ENCODE peak calls at places on chromosomes 5 and 9, in six cellular contexts. D is GM12891, N is GM12878, K is HepG2, X is K562, O is H1. G is an unnamed sample.

GRCh38 chr5:135457424-135458071 is 5.4 kb upstream of the TIFAB start:
- DNase-seq in D (peak), N (no peak), K (peak), X (peak), O (peak), G (peak)

GRCh38 chr5:149838881-149839739 is 105.5 kb downstream of the PDE6A start:
- DNase-seq in D (no peak), N (no peak), K (no peak), X (no peak), O (no peak), G (no peak)

GRCh38 chr5:111935022-111935421 is 178.0 kb upstream of the NREP start:
- DNase-seq in D (no peak), N (no peak), K (no peak), X (no peak), O (no peak), G (no peak)

GRCh38 chr5:31232273-31232888 is 38.9 kb downstream of the CDH6 start:
- DNase-seq in D (peak), N (no peak), K (peak), X (peak), O (peak), G (no peak)

GRCh38 chr9:116189683-116190082 is 36.1 kb downstream of the PAPPA start:
- DNase-seq in D (no peak), N (no peak), K (no peak), X (no peak), O (no peak), G (no peak)

GRCh38 chr5:640461-641330 is 28.6 kb downstream of the CEP72 start:
- DNase-seq in D (no peak), N (no peak), K (no peak), X (no peak), O (no peak), G (no peak)

GRCh38 chr5:174087783-174088182 is 42.3 kb downstream of the NSG2 start:
- DNase-seq in D (no peak), N (no peak), K (no peak), X (no peak), O (no peak), G (no peak)

GRCh38 chr9:130713286-130713975 is 19.9 kb downstream of the EXOSC2 start:
- DNase-seq in D (peak), N (no peak), K (no peak), X (no peak), O (no peak), G (no peak)

GRCh38 chr9:87063883-87064282 is 116.6 kb upstream of the GAS1 start:
- DNase-seq in D (no peak), N (no peak), K (no peak), X (no peak), O (no peak), G (no peak)

GRCh38 chr9:101628173-101628572 is 33.4 kb upstream of the PPP3R2 start:
- DNase-seq in D (no peak), N (no peak), K (no peak), X (no peak), O (no peak), G (no peak)

GRCh38 chr5:151214614-151215545 is 9.0 kb downstream of the CCDC69 start:
- DNase-seq in D (peak), N (peak), K (peak), X (no peak), O (no peak), G (peak)

GRCh38 chr5:151215546-151215880 is 8.4 kb downstream of the CCDC69 start:
- DNase-seq in D (no peak), N (no peak), K (no peak), X (no peak), O (no peak), G (no peak)

GRCh38 chr5:151212361-151212899 is 11.5 kb downstream of the CCDC69 start:
- DNase-seq in D (no peak), N (peak), K (no peak), X (no peak), O (no peak), G (no peak)

GRCh38 chr5:151216781-151217180 is 7.1 kb downstream of the CCDC69 start:
- DNase-seq in D (no peak), N (no peak), K (no peak), X (no peak), O (no peak), G (no peak)

GRCh38 chr5:151213803-151214613 is 9.9 kb downstream of the CCDC69 start:
- DNase-seq in D (peak), N (peak), K (peak), X (peak), O (no peak), G (peak)
- TF ChIP-seq POLR2A in D (peak), N (peak), K (no peak), X (peak), O (no peak), G (peak)

GRCh38 chr5:115456056-115456455 is 88.5 kb downstream of the FEM1C start:
- DNase-seq in D (no peak), N (no peak), K (no peak), X (no peak), O (no peak), G (no peak)
- TF ChIP-seq TAF1 in D (no peak), N (no peak), K (no peak), X (no peak), O (no peak), G (no peak)

GRCh38 chr5:145834917-145835838 is at the start of gene PRELID2:
- DNase-seq in D (peak), N (peak), K (peak), X (peak), O (peak), G (peak)
- TF ChIP-seq POLR2A in D (no peak), N (peak), K (peak), X (peak), O (no peak), G (no peak)

GRCh38 chr9:132769895-132770774 is 99.9 kb downstream of the GTF3C4 start:
- DNase-seq in D (peak), N (peak), K (peak), X (no peak), O (peak), G (peak)
- TF ChIP-seq TAF1 in D (peak), N (peak), K (peak), X (no peak), O (peak), G (peak)

DNA sequence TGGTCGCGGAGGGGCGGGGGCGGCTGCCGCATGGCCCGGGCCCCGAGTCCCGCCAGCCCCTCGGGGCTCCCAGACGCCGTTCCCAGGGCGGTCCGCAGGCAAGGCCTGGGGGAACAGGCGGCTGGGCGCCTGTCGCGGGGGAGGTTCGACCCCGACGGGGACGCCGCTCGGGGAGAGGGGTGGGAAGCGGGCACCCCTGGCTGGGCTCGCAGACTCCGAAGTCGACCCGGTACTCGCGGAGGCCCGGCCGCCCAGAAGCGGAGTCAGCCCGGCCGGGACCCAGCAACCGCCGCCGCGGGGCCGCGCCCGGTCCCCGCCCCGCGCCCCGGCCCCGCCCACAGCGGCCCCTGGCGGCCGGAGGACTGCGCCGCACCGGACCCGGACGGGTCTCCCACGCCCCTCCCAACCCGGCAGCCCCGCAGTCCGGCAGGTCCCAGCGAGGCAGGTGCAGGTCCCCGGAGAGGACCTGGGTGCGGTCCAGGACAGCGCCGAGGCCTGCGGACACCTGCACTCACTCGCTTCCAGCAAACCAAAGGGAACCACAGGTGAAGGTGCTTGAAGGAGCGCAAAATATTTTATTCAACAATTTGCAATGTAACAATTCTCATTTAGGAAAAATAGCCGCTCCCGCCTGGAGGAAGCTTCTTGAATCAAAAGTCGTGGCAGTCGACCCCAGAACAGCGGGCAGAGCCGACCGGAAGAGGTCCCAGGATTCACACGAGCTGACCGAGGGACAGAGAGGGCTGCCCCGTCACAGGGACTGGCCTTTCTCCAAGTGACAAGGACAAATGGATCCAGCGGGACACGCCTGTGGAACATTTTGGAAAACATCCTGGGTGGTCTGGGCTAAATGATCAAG is at the start of gene INPP5E:
- DNase-seq in D (peak), N (no peak), K (peak), X (peak), O (peak), G (peak)
- TF ChIP-seq POLR2A in D (peak), N (peak), K (no peak), X (peak), O (no peak), G (no peak)

GRCh38 chr5:171630047-171630669 is 155.5 kb upstream of the SMIM23 start:
- DNase-seq in D (no peak), N (no peak), K (no peak), X (peak), O (no peak), G (no peak)
- TF ChIP-seq TAF1 in D (no peak), N (no peak), K (no peak), X (no peak), O (no peak), G (no peak)

DNA sequence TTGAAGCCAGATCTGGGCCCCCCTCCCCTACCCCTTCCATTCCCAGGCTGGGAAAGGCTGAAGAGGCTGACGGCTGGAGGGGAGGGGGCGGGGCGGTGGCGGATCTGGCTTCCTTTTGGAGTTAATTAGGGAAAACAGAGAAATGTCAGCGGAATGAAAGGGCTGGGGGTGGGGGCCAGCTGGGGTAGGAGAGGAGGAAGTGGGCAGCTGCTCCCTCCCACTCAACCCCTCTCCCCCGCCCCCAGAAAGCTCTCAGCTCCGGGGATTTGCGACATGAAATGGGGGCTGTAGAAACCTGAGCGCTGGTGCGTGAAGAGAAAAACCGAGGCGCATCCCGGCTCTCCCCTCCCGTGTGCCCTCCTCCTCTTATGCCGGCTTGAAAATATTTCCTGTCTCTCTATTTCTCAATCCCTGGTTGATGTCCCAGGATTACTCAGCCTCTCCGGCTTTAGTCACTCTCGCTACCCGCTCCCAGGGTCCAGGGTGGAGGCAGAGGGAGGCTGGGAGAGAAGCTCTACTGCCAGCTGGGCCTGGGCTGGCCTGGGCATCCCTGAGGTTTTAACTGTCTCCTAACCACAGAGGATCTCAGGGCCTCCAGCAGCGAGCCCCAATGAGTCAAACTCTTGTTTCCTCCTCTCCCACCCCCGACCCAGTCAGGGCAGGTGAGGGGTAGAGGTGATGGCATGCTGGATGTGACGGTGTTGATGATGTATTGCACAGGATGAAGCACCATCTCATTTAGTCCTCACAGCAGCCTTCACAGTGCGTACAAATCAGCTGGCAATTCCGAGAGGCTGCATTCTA is 20.1 kb downstream of the PCDHGC5 start:
- DNase-seq in D (no peak), N (no peak), K (peak), X (no peak), O (no peak), G (no peak)
- TF ChIP-seq POLR2A in D (peak), N (no peak), K (no peak), X (no peak), O (no peak), G (no peak)

GRCh38 chr9:76905984-76906861 is at the start of gene PRUNE2:
- DNase-seq in D (peak), N (no peak), K (no peak), X (no peak), O (peak), G (no peak)
- TF ChIP-seq TAF1 in D (no peak), N (no peak), K (no peak), X (no peak), O (peak), G (no peak)